ENCODE peak calls at places on chromosomes 4 and X, in ten cellular contexts. One of them, this sample, is unnamed.
A peak's percentile ranks its signal among the peaks of the same experiment; 100 is the strongest.

GRCh38 chr4:97770222-97770621 is 373.1 kb downstream of the STPG2 start:
- DNase-seq in GM04504: no peak
- DNase-seq in T-helper 9 cell: no peak
- DNase-seq in ureter: no peak
- DNase-seq in AG04449: no peak
- DNase-seq in T-helper 17 cell: no peak
- DNase-seq in NCI-H2029 treated with DMSO at 0.1 percent for 48 hours: no peak
- DNase-seq in SW 1271: no peak
- DNase-seq in activated T-cell treated with anti-CD3 and anti-CD28 coated beads, Interleukin-2, amount 50 U/mL, for 1 hour: no peak
- DNase-seq in effector CD4-positive, alpha-beta T cell: no peak
- DNase-seq in this sample: no peak

GRCh38 chr4:38674206-38675144 is 10.5 kb downstream of the KLF3 start:
- DNase-seq in GM04504: no peak
- DNase-seq in T-helper 9 cell: no peak
- DNase-seq in ureter: no peak
- DNase-seq in AG04449: no peak
- DNase-seq in T-helper 17 cell: no peak
- DNase-seq in NCI-H2029 treated with DMSO at 0.1 percent for 48 hours: no peak
- DNase-seq in SW 1271: no peak
- DNase-seq in activated T-cell treated with anti-CD3 and anti-CD28 coated beads, Interleukin-2, amount 50 U/mL, for 1 hour: no peak
- DNase-seq in effector CD4-positive, alpha-beta T cell: no peak
- DNase-seq in this sample: no peak

GRCh38 chr4:44988011-44988410 is 261.7 kb upstream of the GNPDA2 start:
- DNase-seq in GM04504: no peak
- DNase-seq in T-helper 9 cell: no peak
- DNase-seq in ureter: no peak
- DNase-seq in AG04449: no peak
- DNase-seq in T-helper 17 cell: no peak
- DNase-seq in NCI-H2029 treated with DMSO at 0.1 percent for 48 hours: no peak
- DNase-seq in SW 1271: no peak
- DNase-seq in activated T-cell treated with anti-CD3 and anti-CD28 coated beads, Interleukin-2, amount 50 U/mL, for 1 hour: no peak
- DNase-seq in effector CD4-positive, alpha-beta T cell: no peak
- DNase-seq in this sample: no peak

GRCh38 chr4:2494992-2495391 is 26.1 kb downstream of the RNF4 start:
- DNase-seq in GM04504: no peak
- DNase-seq in T-helper 9 cell: no peak
- DNase-seq in ureter: no peak
- DNase-seq in AG04449: no peak
- DNase-seq in T-helper 17 cell: no peak
- DNase-seq in NCI-H2029 treated with DMSO at 0.1 percent for 48 hours: no peak
- DNase-seq in SW 1271: no peak
- DNase-seq in activated T-cell treated with anti-CD3 and anti-CD28 coated beads, Interleukin-2, amount 50 U/mL, for 1 hour: no peak
- DNase-seq in effector CD4-positive, alpha-beta T cell: no peak
- DNase-seq in this sample: no peak

GRCh38 chr4:120718979-120719566 is 203.5 kb downstream of the PRDM5 start:
- DNase-seq in GM04504: peak; percentile 38
- DNase-seq in T-helper 9 cell: no peak
- DNase-seq in ureter: no peak
- DNase-seq in AG04449: peak; percentile 10
- DNase-seq in T-helper 17 cell: no peak
- DNase-seq in NCI-H2029 treated with DMSO at 0.1 percent for 48 hours: peak; percentile 24
- DNase-seq in SW 1271: no peak
- DNase-seq in activated T-cell treated with anti-CD3 and anti-CD28 coated beads, Interleukin-2, amount 50 U/mL, for 1 hour: no peak
- DNase-seq in effector CD4-positive, alpha-beta T cell: no peak
- DNase-seq in this sample: peak; percentile 4

GRCh38 chr4:8260656-8261111 is 8.9 kb upstream of the HTRA3 start:
- DNase-seq in GM04504: peak; percentile 61
- DNase-seq in T-helper 9 cell: no peak
- DNase-seq in ureter: peak; percentile 74
- DNase-seq in AG04449: no peak
- DNase-seq in T-helper 17 cell: no peak
- DNase-seq in NCI-H2029 treated with DMSO at 0.1 percent for 48 hours: no peak
- DNase-seq in SW 1271: no peak
- DNase-seq in activated T-cell treated with anti-CD3 and anti-CD28 coated beads, Interleukin-2, amount 50 U/mL, for 1 hour: no peak
- DNase-seq in effector CD4-positive, alpha-beta T cell: no peak
- DNase-seq in this sample: no peak

GRCh38 chr4:129043523-129043922 is 49.8 kb downstream of the SCLT1 start:
- DNase-seq in GM04504: peak; percentile 8
- DNase-seq in T-helper 9 cell: no peak
- DNase-seq in ureter: no peak
- DNase-seq in AG04449: peak; percentile 9
- DNase-seq in T-helper 17 cell: no peak
- DNase-seq in NCI-H2029 treated with DMSO at 0.1 percent for 48 hours: no peak
- DNase-seq in SW 1271: no peak
- DNase-seq in activated T-cell treated with anti-CD3 and anti-CD28 coated beads, Interleukin-2, amount 50 U/mL, for 1 hour: no peak
- DNase-seq in effector CD4-positive, alpha-beta T cell: no peak
- DNase-seq in this sample: no peak

GRCh38 chrX:45850197-45850774 is 649.6 kb upstream of the DIPK2B start:
- DNase-seq in GM04504: no peak
- DNase-seq in T-helper 9 cell: peak; percentile 11
- DNase-seq in ureter: no peak
- DNase-seq in AG04449: no peak
- DNase-seq in T-helper 17 cell: no peak
- DNase-seq in NCI-H2029 treated with DMSO at 0.1 percent for 48 hours: no peak
- DNase-seq in SW 1271: no peak
- DNase-seq in activated T-cell treated with anti-CD3 and anti-CD28 coated beads, Interleukin-2, amount 50 U/mL, for 1 hour: peak; percentile 34
- DNase-seq in effector CD4-positive, alpha-beta T cell: no peak
- DNase-seq in this sample: no peak

GRCh38 chrX:53918697-53919096 is 125.6 kb downstream of the PHF8 start:
- DNase-seq in GM04504: no peak
- DNase-seq in T-helper 9 cell: no peak
- DNase-seq in ureter: no peak
- DNase-seq in AG04449: no peak
- DNase-seq in T-helper 17 cell: no peak
- DNase-seq in NCI-H2029 treated with DMSO at 0.1 percent for 48 hours: no peak
- DNase-seq in SW 1271: no peak
- DNase-seq in activated T-cell treated with anti-CD3 and anti-CD28 coated beads, Interleukin-2, amount 50 U/mL, for 1 hour: no peak
- DNase-seq in effector CD4-positive, alpha-beta T cell: no peak
- DNase-seq in this sample: no peak

GRCh38 chrX:51420610-51421009 is 75.8 kb downstream of the NUDT11 start:
- DNase-seq in GM04504: peak; percentile 8
- DNase-seq in T-helper 9 cell: no peak
- DNase-seq in ureter: no peak
- DNase-seq in AG04449: no peak
- DNase-seq in T-helper 17 cell: no peak
- DNase-seq in NCI-H2029 treated with DMSO at 0.1 percent for 48 hours: peak; percentile 0
- DNase-seq in SW 1271: no peak
- DNase-seq in activated T-cell treated with anti-CD3 and anti-CD28 coated beads, Interleukin-2, amount 50 U/mL, for 1 hour: no peak
- DNase-seq in effector CD4-positive, alpha-beta T cell: peak; percentile 33
- DNase-seq in this sample: no peak

GRCh38 chr4:115944146-115944905 is 830.9 kb upstream of the NDST4 start:
- DNase-seq in GM04504: no peak
- DNase-seq in T-helper 9 cell: no peak
- DNase-seq in ureter: no peak
- DNase-seq in AG04449: no peak
- DNase-seq in T-helper 17 cell: no peak
- DNase-seq in NCI-H2029 treated with DMSO at 0.1 percent for 48 hours: no peak
- DNase-seq in SW 1271: no peak
- DNase-seq in activated T-cell treated with anti-CD3 and anti-CD28 coated beads, Interleukin-2, amount 50 U/mL, for 1 hour: no peak
- DNase-seq in effector CD4-positive, alpha-beta T cell: no peak
- DNase-seq in this sample: no peak

GRCh38 chr4:52202251-52202779 is 151.2 kb downstream of the SPATA18 start:
- DNase-seq in GM04504: no peak
- DNase-seq in T-helper 9 cell: no peak
- DNase-seq in ureter: no peak
- DNase-seq in AG04449: no peak
- DNase-seq in T-helper 17 cell: no peak
- DNase-seq in NCI-H2029 treated with DMSO at 0.1 percent for 48 hours: no peak
- DNase-seq in SW 1271: no peak
- DNase-seq in activated T-cell treated with anti-CD3 and anti-CD28 coated beads, Interleukin-2, amount 50 U/mL, for 1 hour: no peak
- DNase-seq in effector CD4-positive, alpha-beta T cell: no peak
- DNase-seq in this sample: no peak

GRCh38 chr4:135244605-135245146 is 1043.1 kb upstream of the PABPC4L start:
- DNase-seq in GM04504: no peak
- DNase-seq in T-helper 9 cell: no peak
- DNase-seq in ureter: no peak
- DNase-seq in AG04449: no peak
- DNase-seq in T-helper 17 cell: no peak
- DNase-seq in NCI-H2029 treated with DMSO at 0.1 percent for 48 hours: no peak
- DNase-seq in SW 1271: no peak
- DNase-seq in activated T-cell treated with anti-CD3 and anti-CD28 coated beads, Interleukin-2, amount 50 U/mL, for 1 hour: no peak
- DNase-seq in effector CD4-positive, alpha-beta T cell: no peak
- DNase-seq in this sample: no peak

GRCh38 chr4:71270901-71271300 is 67.9 kb upstream of the SLC4A4 start:
- DNase-seq in GM04504: no peak
- DNase-seq in T-helper 9 cell: peak; percentile 7
- DNase-seq in ureter: no peak
- DNase-seq in AG04449: no peak
- DNase-seq in T-helper 17 cell: no peak
- DNase-seq in NCI-H2029 treated with DMSO at 0.1 percent for 48 hours: no peak
- DNase-seq in SW 1271: no peak
- DNase-seq in activated T-cell treated with anti-CD3 and anti-CD28 coated beads, Interleukin-2, amount 50 U/mL, for 1 hour: no peak
- DNase-seq in effector CD4-positive, alpha-beta T cell: no peak
- DNase-seq in this sample: no peak

GRCh38 chr4:15695240-15695699 is 7.6 kb upstream of the BST1 start:
- DNase-seq in GM04504: peak; percentile 87
- DNase-seq in T-helper 9 cell: no peak
- DNase-seq in ureter: no peak
- DNase-seq in AG04449: peak; percentile 96
- DNase-seq in T-helper 17 cell: no peak
- DNase-seq in NCI-H2029 treated with DMSO at 0.1 percent for 48 hours: peak; percentile 60
- DNase-seq in SW 1271: peak; percentile 85
- DNase-seq in activated T-cell treated with anti-CD3 and anti-CD28 coated beads, Interleukin-2, amount 50 U/mL, for 1 hour: no peak
- DNase-seq in effector CD4-positive, alpha-beta T cell: no peak
- DNase-seq in this sample: no peak

GRCh38 chr4:7647932-7648812 is 213.4 kb upstream of the PSAPL1 start:
- DNase-seq in GM04504: no peak
- DNase-seq in T-helper 9 cell: no peak
- DNase-seq in ureter: no peak
- DNase-seq in AG04449: no peak
- DNase-seq in T-helper 17 cell: no peak
- DNase-seq in NCI-H2029 treated with DMSO at 0.1 percent for 48 hours: no peak
- DNase-seq in SW 1271: peak; percentile 61
- DNase-seq in activated T-cell treated with anti-CD3 and anti-CD28 coated beads, Interleukin-2, amount 50 U/mL, for 1 hour: no peak
- DNase-seq in effector CD4-positive, alpha-beta T cell: no peak
- DNase-seq in this sample: no peak

GRCh38 chr4:182286035-182286434 is 42.8 kb downstream of the TENM3 start:
- DNase-seq in GM04504: peak; percentile 5
- DNase-seq in T-helper 9 cell: no peak
- DNase-seq in ureter: no peak
- DNase-seq in AG04449: no peak
- DNase-seq in T-helper 17 cell: no peak
- DNase-seq in NCI-H2029 treated with DMSO at 0.1 percent for 48 hours: no peak
- DNase-seq in SW 1271: no peak
- DNase-seq in activated T-cell treated with anti-CD3 and anti-CD28 coated beads, Interleukin-2, amount 50 U/mL, for 1 hour: no peak
- DNase-seq in effector CD4-positive, alpha-beta T cell: no peak
- DNase-seq in this sample: no peak

GRCh38 chr4:169079942-169080827 is 70.1 kb upstream of the CBR4 start:
- DNase-seq in GM04504: no peak
- DNase-seq in T-helper 9 cell: no peak
- DNase-seq in ureter: peak; percentile 56
- DNase-seq in AG04449: no peak
- DNase-seq in T-helper 17 cell: no peak
- DNase-seq in NCI-H2029 treated with DMSO at 0.1 percent for 48 hours: no peak
- DNase-seq in SW 1271: no peak
- DNase-seq in activated T-cell treated with anti-CD3 and anti-CD28 coated beads, Interleukin-2, amount 50 U/mL, for 1 hour: no peak
- DNase-seq in effector CD4-positive, alpha-beta T cell: no peak
- DNase-seq in this sample: peak; percentile 62

This sample was measured in globus pallidus.